ENCODE peak calls at places on chromosome 3, in five cellular contexts. G is type B pancreatic cell, X is hepatic stellate cell, A is pancreas, W is astrocyte. L is an unnamed sample.

GRCh38 chr3:151976211-151977050 is 103.0 kb downstream of the SUCNR1 start:
- DNase-seq in G (no peak), X (peak), A (no peak), W (peak), L (peak)

GRCh38 chr3:107206141-107206540 is 171.1 kb upstream of the CCDC54 start:
- DNase-seq in G (no peak), X (no peak), A (no peak), W (peak), L (peak)

GRCh38 chr3:149736180-149737100 is 15.8 kb downstream of the COMMD2 start:
- DNase-seq in G (no peak), X (peak), A (no peak), W (peak), L (peak)

GRCh38 chr3:160616311-160616710 is 50.9 kb upstream of the KPNA4 start:
- DNase-seq in G (no peak), X (no peak), A (no peak), W (peak), L (no peak)

GRCh38 chr3:177234121-177234520 is 36.8 kb upstream of the TBL1XR1 start:
- DNase-seq in G (no peak), X (no peak), A (no peak), W (no peak), L (no peak)

GRCh38 chr3:5264896-5265770 is 77.6 kb downstream of the EDEM1 start:
- DNase-seq in G (no peak), X (no peak), A (no peak), W (peak), L (peak)

GRCh38 chr3:88013592-88013991 is 45.2 kb downstream of the CGGBP1 start:
- DNase-seq in G (no peak), X (no peak), A (no peak), W (no peak), L (no peak)

GRCh38 chr3:190385835-190386688 is 1.9 kb upstream of the CLDN16 start:
- DNase-seq in G (no peak), X (peak), A (no peak), W (peak), L (peak)

GRCh38 chr3:7630925-7631324 is 770.0 kb downstream of the GRM7 start:
- DNase-seq in G (no peak), X (no peak), A (no peak), W (peak), L (no peak)

GRCh38 chr3:76044601-76045600 is 259.6 kb upstream of the ZNF717 start:
- DNase-seq in G (no peak), X (no peak), A (no peak), W (no peak), L (no peak)

GRCh38 chr3:16665282-16665741 is 60.1 kb upstream of the DAZL start:
- DNase-seq in G (no peak), X (peak), A (no peak), W (no peak), L (no peak)

GRCh38 chr3:46612324-46612723 is at the start of gene FAM240A:
- DNase-seq in G (no peak), X (no peak), A (no peak), W (no peak), L (no peak)

GRCh38 chr3:77038468-77038927 is 1.4 kb upstream of the ROBO2 start:
- DNase-seq in G (peak), X (peak), A (peak), W (peak), L (peak)

GRCh38 chr3:152176241-152176640 is 92.5 kb upstream of the MBNL1 start:
- DNase-seq in G (no peak), X (no peak), A (no peak), W (peak), L (peak)

L was measured in NCI-H226.